ENCODE peak calls at places on chromosomes 11 and 22, in six cellular contexts. One of them, this sample, is unnamed.

GRCh38 chr11:85182437-85183109 is 444.6 kb downstream of the DLG2 start:
- DNase-seq in ovary: no peak
- DNase-seq in lower lobe of right lung: no peak
- DNase-seq in dorsolateral prefrontal cortex: peak; percentile 29
- DNase-seq in choroid plexus epithelial cell: peak; percentile 65
- DNase-seq in fibroblast of lung: peak; percentile 20
- DNase-seq in this sample: peak; percentile 49

GRCh38 chr11:62539238-62539925 is 7.2 kb downstream of the AHNAK start:
- DNase-seq in lower lobe of right lung: no peak
- DNase-seq in choroid plexus epithelial cell: peak; percentile 84
- DNase-seq in ovary: peak; percentile 89
- DNase-seq in fibroblast of lung: peak; percentile 91
- DNase-seq in dorsolateral prefrontal cortex: no peak
- DNase-seq in this sample: peak; percentile 89

GRCh38 chr11:64372802-64373597 is 14.0 kb downstream of the RPS6KA4 start:
- DNase-seq in ovary: peak; percentile 47
- DNase-seq in dorsolateral prefrontal cortex: peak; percentile 92
- DNase-seq in choroid plexus epithelial cell: peak; percentile 18
- DNase-seq in fibroblast of lung: no peak
- DNase-seq in lower lobe of right lung: no peak
- DNase-seq in this sample: no peak

GRCh38 chr11:64007629-64008282 is 21.5 kb downstream of the OTUB1 start:
- DNase-seq in choroid plexus epithelial cell: peak; percentile 34
- DNase-seq in fibroblast of lung: peak; percentile 18
- DNase-seq in ovary: peak; percentile 92
- DNase-seq in lower lobe of right lung: peak; percentile 84
- DNase-seq in dorsolateral prefrontal cortex: peak; percentile 44
- DNase-seq in this sample: peak; percentile 21

GRCh38 chr11:235998-236773 is at the start of gene SIRT3:
- DNase-seq in lower lobe of right lung: peak; percentile 89
- DNase-seq in ovary: peak; percentile 88
- DNase-seq in fibroblast of lung: peak; percentile 67
- DNase-seq in choroid plexus epithelial cell: peak; percentile 82
- DNase-seq in dorsolateral prefrontal cortex: peak; percentile 52
- DNase-seq in this sample: peak; percentile 89

GRCh38 chr11:11202885-11203284 is 150.2 kb downstream of the CSNK2A3 start:
- DNase-seq in fibroblast of lung: no peak
- DNase-seq in dorsolateral prefrontal cortex: no peak
- DNase-seq in ovary: no peak
- DNase-seq in choroid plexus epithelial cell: no peak
- DNase-seq in lower lobe of right lung: no peak
- DNase-seq in this sample: no peak

GRCh38 chr11:61485080-61485479 is 23.5 kb upstream of the LRRC10B start:
- DNase-seq in ovary: no peak
- DNase-seq in choroid plexus epithelial cell: no peak
- DNase-seq in dorsolateral prefrontal cortex: no peak
- DNase-seq in fibroblast of lung: no peak
- DNase-seq in lower lobe of right lung: no peak
- DNase-seq in this sample: no peak

GRCh38 chr11:17275376-17276235 is 933 bp upstream of the NUCB2 start:
- DNase-seq in lower lobe of right lung: no peak
- DNase-seq in fibroblast of lung: no peak
- DNase-seq in choroid plexus epithelial cell: no peak
- DNase-seq in ovary: no peak
- DNase-seq in dorsolateral prefrontal cortex: no peak
- DNase-seq in this sample: peak; percentile 17

GRCh38 chr11:12724301-12725046 is 50.3 kb downstream of the TEAD1 start:
- DNase-seq in lower lobe of right lung: peak; percentile 59
- DNase-seq in fibroblast of lung: peak; percentile 96
- DNase-seq in ovary: peak; percentile 85
- DNase-seq in dorsolateral prefrontal cortex: no peak
- DNase-seq in choroid plexus epithelial cell: peak; percentile 97
- DNase-seq in this sample: peak; percentile 96

GRCh38 chr11:123056835-123057491 is 5.0 kb downstream of the HSPA8 start:
- DNase-seq in lower lobe of right lung: no peak
- DNase-seq in fibroblast of lung: no peak
- DNase-seq in ovary: no peak
- DNase-seq in choroid plexus epithelial cell: no peak
- DNase-seq in dorsolateral prefrontal cortex: no peak
- DNase-seq in this sample: no peak

GRCh38 chr11:123055132-123055924 is 6.6 kb downstream of the HSPA8 start:
- DNase-seq in fibroblast of lung: no peak
- DNase-seq in lower lobe of right lung: no peak
- DNase-seq in dorsolateral prefrontal cortex: no peak
- DNase-seq in ovary: no peak
- DNase-seq in choroid plexus epithelial cell: no peak
- DNase-seq in this sample: no peak

GRCh38 chr11:123054301-123055065 is 7.5 kb downstream of the HSPA8 start:
- DNase-seq in fibroblast of lung: peak; percentile 78
- DNase-seq in dorsolateral prefrontal cortex: peak; percentile 63
- DNase-seq in choroid plexus epithelial cell: peak; percentile 85
- DNase-seq in lower lobe of right lung: no peak
- DNase-seq in ovary: no peak
- DNase-seq in this sample: peak; percentile 72

GRCh38 chr11:123060265-123061000 is 1.5 kb downstream of the HSPA8 start:
- DNase-seq in ovary: no peak
- DNase-seq in lower lobe of right lung: no peak
- DNase-seq in choroid plexus epithelial cell: no peak
- DNase-seq in dorsolateral prefrontal cortex: no peak
- DNase-seq in fibroblast of lung: no peak
- DNase-seq in this sample: no peak

GRCh38 chr11:123057604-123058305 is 4.2 kb downstream of the HSPA8 start:
- DNase-seq in fibroblast of lung: no peak
- DNase-seq in ovary: no peak
- DNase-seq in choroid plexus epithelial cell: no peak
- DNase-seq in lower lobe of right lung: no peak
- DNase-seq in dorsolateral prefrontal cortex: no peak
- DNase-seq in this sample: no peak
- H3K4me3 ChIP-seq in fibroblast of lung: no peak overlapping the region
- H3K4me3 ChIP-seq in ovary: no peak overlapping the region
- H3K4me3 ChIP-seq in choroid plexus epithelial cell: no peak overlapping the region
- H3K4me3 ChIP-seq in lower lobe of right lung: peak overlapping the region; percentile 12
- H3K4me3 ChIP-seq in dorsolateral prefrontal cortex: peak overlapping the region; percentile 95
- H3K4me3 ChIP-seq in this sample: no peak overlapping the region

GRCh38 chr11:45399166-45399565 is 113.0 kb upstream of the SYT13 start:
- DNase-seq in fibroblast of lung: no peak
- DNase-seq in choroid plexus epithelial cell: no peak
- DNase-seq in ovary: peak; percentile 1
- DNase-seq in lower lobe of right lung: no peak
- DNase-seq in dorsolateral prefrontal cortex: no peak
- DNase-seq in this sample: no peak
- TF ChIP-seq CTCF in fibroblast of lung: no peak
- TF ChIP-seq CTCF in choroid plexus epithelial cell: no peak
- TF ChIP-seq CTCF in ovary: no peak
- TF ChIP-seq CTCF in lower lobe of right lung: no peak
- TF ChIP-seq CTCF in dorsolateral prefrontal cortex: no peak
- TF ChIP-seq CTCF in this sample: no peak

GRCh38 chr11:128686045-128686741 is 7.7 kb upstream of the FLI1 start:
- DNase-seq in dorsolateral prefrontal cortex: no peak
- DNase-seq in ovary: no peak
- DNase-seq in lower lobe of right lung: no peak
- DNase-seq in choroid plexus epithelial cell: no peak
- DNase-seq in fibroblast of lung: no peak
- DNase-seq in this sample: no peak
- H3K4me3 ChIP-seq in dorsolateral prefrontal cortex: peak overlapping the region; percentile 39
- H3K4me3 ChIP-seq in ovary: no peak overlapping the region
- H3K4me3 ChIP-seq in lower lobe of right lung: peak overlapping the region; percentile 51
- H3K4me3 ChIP-seq in choroid plexus epithelial cell: no peak overlapping the region
- H3K4me3 ChIP-seq in fibroblast of lung: no peak overlapping the region
- H3K4me3 ChIP-seq in this sample: no peak overlapping the region

DNA sequence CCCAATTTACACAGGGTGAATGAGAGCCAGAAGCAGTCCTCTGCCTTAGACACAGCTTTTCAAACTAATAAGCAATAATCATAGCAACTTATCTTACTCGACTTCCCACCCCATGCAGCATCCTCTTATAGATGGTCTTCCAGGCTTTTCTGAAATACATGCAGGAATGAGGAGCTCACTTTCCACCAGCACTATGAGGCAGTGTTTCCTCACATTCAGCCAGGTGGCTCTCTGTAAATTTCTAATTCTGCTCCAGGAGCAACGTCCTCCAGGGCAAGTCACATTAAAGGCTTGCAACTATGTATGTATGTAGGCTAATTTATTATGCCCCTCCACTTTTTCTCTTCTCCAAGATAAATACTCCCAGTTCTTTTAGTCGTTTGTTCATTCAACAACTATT is 60.0 kb downstream of the PAK1 start:
- DNase-seq in lower lobe of right lung: no peak
- DNase-seq in dorsolateral prefrontal cortex: no peak
- DNase-seq in fibroblast of lung: no peak
- DNase-seq in ovary: no peak
- DNase-seq in choroid plexus epithelial cell: no peak
- DNase-seq in this sample: no peak
- TF ChIP-seq CTCF in lower lobe of right lung: no peak
- TF ChIP-seq CTCF in dorsolateral prefrontal cortex: no peak
- TF ChIP-seq CTCF in fibroblast of lung: no peak
- TF ChIP-seq CTCF in ovary: no peak
- TF ChIP-seq CTCF in choroid plexus epithelial cell: no peak
- TF ChIP-seq CTCF in this sample: no peak

DNA sequence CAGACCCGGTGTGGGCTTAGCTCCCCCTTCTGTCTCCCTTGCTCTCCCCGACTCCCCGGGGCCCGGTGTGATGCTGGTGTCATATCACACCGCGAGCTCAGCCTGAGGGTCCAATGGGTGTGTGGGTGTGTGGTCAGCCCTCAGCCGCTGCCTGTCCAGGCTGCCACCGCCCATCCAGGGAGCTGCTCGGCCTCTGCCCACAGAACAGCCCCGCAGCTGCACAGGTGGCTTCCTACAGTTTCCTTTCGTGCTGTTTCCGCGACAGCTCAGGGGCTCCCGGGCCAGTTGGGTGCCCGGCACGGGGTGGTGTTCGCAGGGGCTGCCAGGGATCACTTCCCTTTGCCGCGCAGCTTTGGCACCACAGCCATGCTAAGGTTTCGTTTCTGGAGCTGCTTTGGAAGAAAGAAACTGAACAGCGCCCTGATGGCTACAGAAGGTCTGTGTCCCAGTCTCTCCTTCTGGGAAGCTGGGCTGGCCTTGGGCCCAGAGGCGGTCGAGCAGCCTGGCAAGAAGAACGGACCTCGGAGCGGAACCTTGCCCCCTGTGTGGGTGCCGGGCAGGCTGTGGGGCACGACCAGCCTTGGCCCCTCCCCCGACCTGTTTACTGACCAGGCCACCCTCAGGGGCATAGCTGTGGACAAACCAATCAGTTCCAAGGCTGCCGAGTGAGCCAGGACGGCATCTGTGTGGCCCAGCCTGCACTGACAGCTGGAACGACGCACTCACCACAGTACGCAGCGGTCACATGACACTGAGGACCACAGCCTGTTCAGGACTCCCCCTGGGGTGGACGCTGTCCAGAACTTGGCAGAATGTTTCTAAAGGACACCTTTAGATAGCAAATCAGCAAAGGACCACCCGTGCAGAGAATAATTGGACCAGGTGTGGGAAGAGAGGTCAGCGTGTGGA is 7.0 kb downstream of the PIM3 start:
- DNase-seq in choroid plexus epithelial cell: no peak
- DNase-seq in fibroblast of lung: peak; percentile 75
- DNase-seq in lower lobe of right lung: peak; percentile 77
- DNase-seq in ovary: peak; percentile 73
- DNase-seq in dorsolateral prefrontal cortex: peak; percentile 70
- DNase-seq in this sample: no peak
- H3K4me3 ChIP-seq in choroid plexus epithelial cell: no peak overlapping the region
- H3K4me3 ChIP-seq in fibroblast of lung: peak overlapping the region; percentile 9
- H3K4me3 ChIP-seq in lower lobe of right lung: peak overlapping the region; percentile 95
- H3K4me3 ChIP-seq in ovary: peak overlapping the region; percentile 13
- H3K4me3 ChIP-seq in dorsolateral prefrontal cortex: peak overlapping the region; percentile 28
- H3K4me3 ChIP-seq in this sample: no peak overlapping the region

GRCh38 chr22:25704701-25705100 is 37.3 kb upstream of the MYO18B start:
- DNase-seq in fibroblast of lung: no peak
- DNase-seq in dorsolateral prefrontal cortex: no peak
- DNase-seq in choroid plexus epithelial cell: no peak
- DNase-seq in lower lobe of right lung: no peak
- DNase-seq in ovary: no peak
- DNase-seq in this sample: no peak

GRCh38 chr22:25700996-25701815 is 40.8 kb upstream of the MYO18B start:
- DNase-seq in fibroblast of lung: peak; percentile 68
- DNase-seq in choroid plexus epithelial cell: peak; percentile 26
- DNase-seq in dorsolateral prefrontal cortex: peak; percentile 77
- DNase-seq in ovary: no peak
- DNase-seq in lower lobe of right lung: no peak
- DNase-seq in this sample: no peak

GRCh38 chr22:25698986-25699385 is 43.0 kb upstream of the MYO18B start:
- DNase-seq in dorsolateral prefrontal cortex: no peak
- DNase-seq in choroid plexus epithelial cell: no peak
- DNase-seq in lower lobe of right lung: no peak
- DNase-seq in ovary: no peak
- DNase-seq in fibroblast of lung: no peak
- DNase-seq in this sample: no peak

GRCh38 chr22:25702571-25703167 is 39.3 kb upstream of the MYO18B start:
- DNase-seq in dorsolateral prefrontal cortex: no peak
- DNase-seq in fibroblast of lung: no peak
- DNase-seq in lower lobe of right lung: no peak
- DNase-seq in choroid plexus epithelial cell: no peak
- DNase-seq in ovary: no peak
- DNase-seq in this sample: peak; percentile 80

GRCh38 chr22:25702046-25702445 is 39.9 kb upstream of the MYO18B start:
- DNase-seq in lower lobe of right lung: no peak
- DNase-seq in choroid plexus epithelial cell: peak; percentile 51
- DNase-seq in fibroblast of lung: peak; percentile 64
- DNase-seq in dorsolateral prefrontal cortex: no peak
- DNase-seq in ovary: no peak
- DNase-seq in this sample: peak; percentile 15
- TF ChIP-seq CTCF in lower lobe of right lung: peak; percentile 34
- TF ChIP-seq CTCF in choroid plexus epithelial cell: peak; percentile 48
- TF ChIP-seq CTCF in fibroblast of lung: no peak
- TF ChIP-seq CTCF in dorsolateral prefrontal cortex: peak; percentile 65
- TF ChIP-seq CTCF in ovary: peak; percentile 34
- TF ChIP-seq CTCF in this sample: peak; percentile 28

GRCh38 chr11:58968251-58968711 is 29.0 kb downstream of the GLYATL1 start:
- DNase-seq in fibroblast of lung: no peak
- DNase-seq in choroid plexus epithelial cell: no peak
- DNase-seq in lower lobe of right lung: no peak
- DNase-seq in dorsolateral prefrontal cortex: peak; percentile 14
- DNase-seq in ovary: no peak
- DNase-seq in this sample: no peak
- H3K4me3 ChIP-seq in fibroblast of lung: no peak overlapping the region
- H3K4me3 ChIP-seq in choroid plexus epithelial cell: no peak overlapping the region
- H3K4me3 ChIP-seq in lower lobe of right lung: no peak overlapping the region
- H3K4me3 ChIP-seq in dorsolateral prefrontal cortex: peak overlapping the region; percentile 28
- H3K4me3 ChIP-seq in ovary: no peak overlapping the region
- H3K4me3 ChIP-seq in this sample: no peak overlapping the region

This sample was measured in epithelial cell of esophagus.